ENCODE peak calls at places on chromosomes 3 and 15, in six cellular contexts. R is uterus; Y is effector memory CD4-positive, alpha-beta T cell; N is CD4-positive, CD25-positive, alpha-beta regulatory T cell; K is neuronal stem cell; T is left lung. I is an unnamed sample. For H3K4me1, the result is how much of the 10 kb centered on the place peaks cover.

GRCh38 chr15:87498545-87498944 is 758.0 kb downstream of the NTRK3 start:
- DNase-seq in R (no peak), Y (no peak), N (no peak), K (no peak), T (no peak), I (no peak)

GRCh38 chr15:51322622-51323296 is 15.6 kb downstream of the CYP19A1 start:
- DNase-seq in R (no peak), Y (no peak), N (no peak), K (no peak), T (peak), I (no peak)

GRCh38 chr3:142608615-142609014 is 12.4 kb downstream of the PLS1 start:
- DNase-seq in R (no peak), Y (no peak), N (no peak), K (no peak), T (no peak), I (no peak)

GRCh38 chr15:101031203-101031602 is 112.0 kb downstream of the LRRK1 start:
- DNase-seq in R (no peak), Y (no peak), N (no peak), K (no peak), T (no peak), I (peak)

GRCh38 chr15:37109952-37110630 is 9.7 kb upstream of the MEIS2 start:
- DNase-seq in R (peak), Y (no peak), N (no peak), K (no peak), T (peak), I (peak)

GRCh38 chr3:112096176-112096575 is 10.0 kb downstream of the C3orf52 start:
- DNase-seq in R (no peak), Y (no peak), N (no peak), K (no peak), T (no peak), I (no peak)

GRCh38 chr15:41276821-41277220 is 45.8 kb downstream of the CHP1 start:
- DNase-seq in R (no peak), Y (no peak), N (no peak), K (no peak), T (no peak), I (no peak)

GRCh38 chr15:60255390-60255789 is 142.4 kb downstream of the ANXA2 start:
- DNase-seq in R (no peak), Y (no peak), N (no peak), K (no peak), T (no peak), I (no peak)

GRCh38 chr3:127622772-127623576 is 6.0 kb upstream of the PODXL2 start:
- DNase-seq in R (no peak), Y (no peak), N (no peak), K (no peak), T (no peak), I (no peak)

GRCh38 chr15:29103825-29104565 is 165.6 kb downstream of the NSMCE3 start:
- DNase-seq in R (peak), Y (no peak), N (no peak), K (peak), T (peak), I (peak)

GRCh38 chr3:158213461-158213860 is 103.6 kb downstream of the RSRC1 start:
- DNase-seq in R (no peak), Y (no peak), N (no peak), K (no peak), T (no peak), I (no peak)

GRCh38 chr3:184337981-184338380 is 581 bp downstream of the FAM131A start:
- DNase-seq in R (no peak), Y (no peak), N (no peak), K (no peak), T (peak), I (no peak)

GRCh38 chr3:184234224-184234623 is 4.8 kb downstream of the VWA5B2 start:
- DNase-seq in R (peak), Y (no peak), N (no peak), K (no peak), T (peak), I (no peak)

DNA sequence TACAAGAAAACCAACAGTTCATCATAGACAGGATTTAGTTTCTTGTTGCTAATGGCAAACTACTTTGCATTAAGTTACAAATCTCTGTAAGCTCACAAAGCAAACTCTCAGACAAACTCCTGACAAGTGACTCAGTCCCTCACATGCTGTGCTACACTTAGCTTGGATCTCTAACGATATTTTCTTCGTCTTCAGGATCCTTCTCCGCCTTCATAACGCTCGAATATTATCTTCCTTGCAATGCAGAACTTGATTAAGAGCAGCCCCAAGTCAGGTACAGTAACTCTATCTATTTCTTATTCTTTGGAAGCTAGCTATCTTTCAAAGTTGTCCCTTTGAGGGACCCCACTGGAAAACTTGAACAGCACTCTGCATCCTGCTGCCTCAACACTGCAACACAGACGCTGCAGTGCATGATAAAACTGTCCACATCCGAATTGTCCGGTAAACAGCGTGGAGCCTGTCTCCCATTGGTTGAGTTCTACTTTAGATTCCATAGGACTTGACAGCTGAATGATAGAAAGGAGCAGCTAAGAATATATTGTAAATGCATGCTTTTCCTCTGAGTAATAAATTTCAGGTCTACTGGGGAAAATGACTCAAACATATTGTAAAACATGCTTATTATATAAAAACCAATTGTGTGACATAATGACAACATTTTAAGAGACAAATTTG is 61.3 kb downstream of the UACA start:
- DNase-seq in R (no peak), Y (no peak), N (no peak), K (no peak), T (no peak), I (no peak)
- H3K4me1 ChIP-seq in R (under half), Y (under half), N (under half), K (under half), T (under half), I (under half)

GRCh38 chr3:119628816-119629445 is 31.2 kb downstream of the PLA1A start:
- DNase-seq in R (no peak), Y (peak), N (no peak), K (no peak), T (no peak), I (no peak)

GRCh38 chr3:119630119-119630518 is 30.3 kb downstream of the POPDC2 start:
- DNase-seq in R (no peak), Y (no peak), N (no peak), K (no peak), T (no peak), I (peak)

GRCh38 chr3:119630562-119631329 is 29.6 kb downstream of the POPDC2 start:
- DNase-seq in R (no peak), Y (no peak), N (no peak), K (no peak), T (no peak), I (no peak)

GRCh38 chr3:119632829-119633228 is 27.6 kb downstream of the POPDC2 start:
- DNase-seq in R (no peak), Y (no peak), N (no peak), K (no peak), T (no peak), I (no peak)

GRCh38 chr3:119631529-119631928 is 28.9 kb downstream of the POPDC2 start:
- DNase-seq in R (no peak), Y (no peak), N (no peak), K (no peak), T (no peak), I (no peak)
- H3K4me1 ChIP-seq in R (under half), Y (under half), N (under half), K (under half), T (under half), I (under half)

GRCh38 chr15:74794970-74795349 is 13.1 kb downstream of the CSK start:
- DNase-seq in R (no peak), Y (no peak), N (no peak), K (no peak), T (peak), I (no peak)
- H3K4me1 ChIP-seq in R (under half), Y (half or more), N (half or more), K (under half), T (under half), I (under half)

GRCh38 chr3:172138792-172139507 is 99.6 kb downstream of the FNDC3B start:
- DNase-seq in R (peak), Y (no peak), N (no peak), K (no peak), T (no peak), I (peak)

GRCh38 chr3:172137287-172138030 is 98.1 kb downstream of the FNDC3B start:
- DNase-seq in R (no peak), Y (no peak), N (no peak), K (no peak), T (no peak), I (no peak)

GRCh38 chr3:172140499-172141391 is 101.4 kb downstream of the FNDC3B start:
- DNase-seq in R (peak), Y (no peak), N (no peak), K (no peak), T (no peak), I (no peak)

GRCh38 chr3:172138031-172138538 is 98.7 kb downstream of the FNDC3B start:
- DNase-seq in R (no peak), Y (no peak), N (no peak), K (no peak), T (no peak), I (peak)

GRCh38 chr3:172139528-172140276 is 100.3 kb downstream of the FNDC3B start:
- DNase-seq in R (no peak), Y (no peak), N (no peak), K (no peak), T (no peak), I (no peak)
- H3K4me1 ChIP-seq in R (under half), Y (under half), N (under half), K (under half), T (half or more), I (under half)

I was measured in endodermal cell.